ENCODE peak calls at places on chromosomes 3 and 15, in four cellular contexts. Y is HS-27A, K is MCF 10A, F is nephron progenitor cell. Q is an unnamed sample.

GRCh38 chr15:68223171-68223570 is 6.4 kb downstream of the CLN6 start:
- DNase-seq in Y (no peak), K (no peak), F (no peak), Q (no peak)

GRCh38 chr3:133970916-133971315 is 58.8 kb downstream of the SLCO2A1 start:
- DNase-seq in Y (no peak), K (no peak), F (no peak), Q (peak; percentile 77)

GRCh38 chr3:129211772-129212171 is 28.1 kb upstream of the CNBP start:
- DNase-seq in Y (peak; percentile 89), K (peak; percentile 98), F (no peak), Q (peak; percentile 90)

GRCh38 chr15:52252781-52253180 is 42.8 kb downstream of the MYO5C start:
- DNase-seq in Y (peak; percentile 79), K (peak; percentile 90), F (no peak), Q (peak; percentile 92)

GRCh38 chr3:128524374-128525299 is 31.6 kb upstream of the GATA2 start:
- DNase-seq in Y (no peak), K (no peak), F (no peak), Q (no peak)

GRCh38 chr15:55549305-55549704 is 38.8 kb downstream of the PYGO1 start:
- DNase-seq in Y (no peak), K (no peak), F (no peak), Q (no peak)

GRCh38 chr3:122299872-122300460 is 25.1 kb upstream of the CSTA start:
- DNase-seq in Y (no peak), K (peak; percentile 55), F (peak; percentile 7), Q (peak; percentile 37)

GRCh38 chr3:111012388-111013248 is 59.0 kb upstream of the NECTIN3 start:
- DNase-seq in Y (no peak), K (peak; percentile 60), F (no peak), Q (peak; percentile 4)

GRCh38 chr3:25381083-25381482 is 47.0 kb upstream of the RARB start:
- DNase-seq in Y (no peak), K (no peak), F (no peak), Q (no peak)

GRCh38 chr15:33753012-33753411 is 215.3 kb upstream of the CHRM5 start:
- DNase-seq in Y (no peak), K (no peak), F (no peak), Q (no peak)

GRCh38 chr3:130692455-130692854 is 54.2 kb downstream of the PIK3R4 start:
- DNase-seq in Y (no peak), K (peak; percentile 20), F (no peak), Q (no peak)

GRCh38 chr3:71956716-71957115 is 171.8 kb upstream of the PROK2 start:
- DNase-seq in Y (no peak), K (no peak), F (no peak), Q (no peak)

GRCh38 chr3:122940628-122941086 is 86.9 kb downstream of the SEMA5B start:
- DNase-seq in Y (no peak), K (no peak), F (no peak), Q (no peak)

GRCh38 chr3:15217841-15218267 is 11.8 kb downstream of the CAPN7 start:
- DNase-seq in Y (no peak), K (no peak), F (no peak), Q (no peak)

GRCh38 chr3:50572158-50572557 is 2.8 kb downstream of the HEMK1 start:
- DNase-seq in Y (no peak), K (peak; percentile 74), F (peak; percentile 74), Q (peak; percentile 63)

GRCh38 chr3:194738254-194739093 is 52.8 kb downstream of the FAM43A start:
- DNase-seq in Y (no peak), K (peak; percentile 73), F (no peak), Q (peak; percentile 84)

GRCh38 chr3:127712461-127712860 is 39.7 kb downstream of the ABTB1 start:
- DNase-seq in Y (no peak), K (no peak), F (no peak), Q (no peak)